ENCODE peak calls at places on chromosomes 4 and X, in eight cellular contexts. H, M, C, P, T, F, U and J are unnamed samples.

GRCh38 chrX:19864736-19865135 is 22.7 kb downstream of the SH3KBP1 start:
- DNase-seq in H (no peak), M (no peak), C (no peak), P (no peak), T (no peak), F (no peak), U (no peak), J (no peak)

GRCh38 chr4:184274288-184274951 is 56.7 kb upstream of the ENPP6 start:
- DNase-seq in H (no peak), M (no peak), C (no peak), P (no peak), T (no peak), F (no peak), U (no peak), J (peak)

GRCh38 chr4:143391895-143392294 is 55.2 kb downstream of the GAB1 start:
- DNase-seq in H (no peak), M (peak), C (no peak), P (peak), T (peak), F (no peak), U (no peak), J (no peak)

GRCh38 chr4:11456441-11456840 is 27.7 kb upstream of the HS3ST1 start:
- DNase-seq in H (no peak), M (no peak), C (no peak), P (no peak), T (no peak), F (no peak), U (no peak), J (no peak)

GRCh38 chrX:150143721-150144440 is 205.6 kb upstream of the EOLA2 start:
- DNase-seq in H (no peak), M (no peak), C (no peak), P (no peak), T (no peak), F (no peak), U (no peak), J (peak)

GRCh38 chr4:158826057-158826456 is 57.2 kb downstream of the FNIP2 start:
- DNase-seq in H (no peak), M (no peak), C (no peak), P (no peak), T (no peak), F (no peak), U (no peak), J (no peak)

GRCh38 chr4:110371016-110371795 is 104.7 kb upstream of the ENPEP start:
- DNase-seq in H (no peak), M (no peak), C (no peak), P (no peak), T (no peak), F (no peak), U (no peak), J (peak)

GRCh38 chrX:378443-378842 is 8.3 kb downstream of the PPP2R3B start:
- DNase-seq in H (no peak), M (no peak), C (no peak), P (no peak), T (no peak), F (no peak), U (no peak), J (no peak)

GRCh38 chr4:81919238-81919637 is 447.5 kb upstream of the RASGEF1B start:
- DNase-seq in H (no peak), M (no peak), C (no peak), P (peak), T (no peak), F (no peak), U (no peak), J (peak)

GRCh38 chrX:118603981-118604380 is 108.4 kb downstream of the DOCK11 start:
- DNase-seq in H (no peak), M (peak), C (peak), P (peak), T (no peak), F (peak), U (peak), J (peak)

GRCh38 chr4:42420120-42420519 is 22.8 kb downstream of the SHISA3 start:
- DNase-seq in H (no peak), M (no peak), C (no peak), P (no peak), T (no peak), F (no peak), U (no peak), J (no peak)

GRCh38 chrX:100928660-100929613 is at the start of gene XKRX:
- DNase-seq in H (peak), M (no peak), C (no peak), P (peak), T (no peak), F (no peak), U (no peak), J (peak)

GRCh38 chrX:8731579-8732395 is at the start of gene ANOS1:
- DNase-seq in H (no peak), M (no peak), C (peak), P (peak), T (no peak), F (no peak), U (peak), J (peak)